ENCODE peak calls at places on chromosomes 3 and 15, in four cellular contexts. T is brain microvascular endothelial cell; E is hypothalamus; L is naive thymus-derived CD8-positive, alpha-beta T cell. Q is an unnamed sample.

GRCh38 chr3:197151562-197151961 is 121.9 kb upstream of the MELTF start:
- DNase-seq in T (peak; percentile 69), E (no peak), L (no peak), Q (peak; percentile 60)

GRCh38 chr15:25706176-25706970 is 156.8 kb downstream of the ATP10A start:
- DNase-seq in T (no peak), E (no peak), L (no peak), Q (no peak)

GRCh38 chr3:58557496-58557895 is 19.7 kb downstream of the FAM107A start:
- DNase-seq in T (no peak), E (no peak), L (no peak), Q (no peak)

GRCh38 chr15:70182858-70183695 is 85.4 kb upstream of the TLE3 start:
- DNase-seq in T (no peak), E (no peak), L (no peak), Q (no peak)

GRCh38 chr3:120637836-120638559 is 41.9 kb downstream of the NDUFB4 start:
- DNase-seq in T (no peak), E (no peak), L (no peak), Q (no peak)

GRCh38 chr15:100372695-100373036 is 30.9 kb upstream of the ADAMTS17 start:
- DNase-seq in T (no peak), E (no peak), L (no peak), Q (peak; percentile 58)

GRCh38 chr3:162629372-162629771 is 1132.8 kb downstream of the OTOL1 start:
- DNase-seq in T (no peak), E (no peak), L (no peak), Q (no peak)

GRCh38 chr3:129663045-129663446 is 56.6 kb upstream of the PLXND1 start:
- DNase-seq in T (no peak), E (no peak), L (no peak), Q (peak; percentile 82)

GRCh38 chr15:51267047-51267713 is 71.2 kb downstream of the CYP19A1 start:
- DNase-seq in T (no peak), E (peak; percentile 21), L (no peak), Q (no peak)

GRCh38 chr3:142888484-142889262 is at the start of gene PCOLCE2:
- DNase-seq in T (no peak), E (no peak), L (no peak), Q (no peak)

GRCh38 chr3:169495569-169495968 is 167.9 kb downstream of the MECOM start:
- DNase-seq in T (no peak), E (no peak), L (no peak), Q (no peak)

GRCh38 chr3:58404396-58404795 is 29.2 kb downstream of the PDHB start:
- DNase-seq in T (peak; percentile 56), E (no peak), L (no peak), Q (peak; percentile 73)

GRCh38 chr3:52196977-52197376 is 983 bp upstream of the ALAS1 start:
- DNase-seq in T (no peak), E (no peak), L (no peak), Q (peak; percentile 45)

GRCh38 chr3:104909721-104910120 is 457.0 kb upstream of the ALCAM start:
- DNase-seq in T (peak; percentile 7), E (no peak), L (no peak), Q (no peak)

GRCh38 chr3:193662757-193663322 is 69.8 kb downstream of the OPA1 start:
- DNase-seq in T (no peak), E (no peak), L (no peak), Q (peak; percentile 51)

GRCh38 chr15:55993804-55994539 is 560 bp upstream of the NEDD4 start:
- DNase-seq in T (peak; percentile 41), E (no peak), L (no peak), Q (peak; percentile 59)

GRCh38 chr3:10952525-10952924 is 40.0 kb upstream of the SLC6A1 start:
- DNase-seq in T (no peak), E (no peak), L (no peak), Q (no peak)

GRCh38 chr3:189927975-189928895 is 192.5 kb downstream of the P3H2 start:
- DNase-seq in T (no peak), E (no peak), L (no peak), Q (peak; percentile 35)

GRCh38 chr3:32109256-32109655 is 2.8 kb downstream of the GPD1L start:
- DNase-seq in T (peak; percentile 9), E (peak; percentile 51), L (no peak), Q (peak; percentile 13)

GRCh38 chr15:82832601-82833209 is 23.3 kb downstream of the WHAMM start:
- DNase-seq in T (peak; percentile 70), E (no peak), L (peak; percentile 3), Q (peak; percentile 85)

Q was measured in NCI-H226.